ENCODE peak calls at places on chromosomes 4 and X, in six cellular contexts. One of them, this sample, is unnamed.
A peak's percentile ranks its signal among the peaks of the same experiment; 100 is the strongest.

GRCh38 chr4:91958651-91959050 is 345.1 kb upstream of the GRID2 start:
- DNase-seq in GM06990: no peak
- DNase-seq in foreskin fibroblast: no peak
- DNase-seq in endodermal cell: peak; percentile 61
- DNase-seq in Peyer's patch: no peak
- DNase-seq in central memory CD4-positive, alpha-beta T cell: no peak
- DNase-seq in this sample: no peak

GRCh38 chrX:3598046-3598605 is 115.3 kb downstream of the PRKX start:
- DNase-seq in central memory CD4-positive, alpha-beta T cell: no peak
- DNase-seq in foreskin fibroblast: no peak
- DNase-seq in Peyer's patch: no peak
- DNase-seq in endodermal cell: no peak
- DNase-seq in GM06990: no peak
- DNase-seq in this sample: no peak

GRCh38 chrX:77564824-77565223 is 117.6 kb downstream of the FGF16 start:
- DNase-seq in Peyer's patch: no peak
- DNase-seq in GM06990: no peak
- DNase-seq in endodermal cell: no peak
- DNase-seq in foreskin fibroblast: no peak
- DNase-seq in central memory CD4-positive, alpha-beta T cell: no peak
- DNase-seq in this sample: no peak

GRCh38 chrX:1450381-1451161 is 2.1 kb downstream of the ASMTL start:
- DNase-seq in Peyer's patch: peak; percentile 42
- DNase-seq in endodermal cell: peak; percentile 32
- DNase-seq in GM06990: no peak
- DNase-seq in central memory CD4-positive, alpha-beta T cell: no peak
- DNase-seq in foreskin fibroblast: no peak
- DNase-seq in this sample: no peak

GRCh38 chr4:73705721-73706120 is 34.6 kb upstream of the CXCL8 start:
- DNase-seq in GM06990: no peak
- DNase-seq in foreskin fibroblast: no peak
- DNase-seq in Peyer's patch: no peak
- DNase-seq in endodermal cell: no peak
- DNase-seq in central memory CD4-positive, alpha-beta T cell: no peak
- DNase-seq in this sample: no peak

GRCh38 chr4:182736207-182736606 is 181.0 kb downstream of the DCTD start:
- DNase-seq in GM06990: no peak
- DNase-seq in endodermal cell: no peak
- DNase-seq in central memory CD4-positive, alpha-beta T cell: no peak
- DNase-seq in foreskin fibroblast: no peak
- DNase-seq in Peyer's patch: no peak
- DNase-seq in this sample: no peak

GRCh38 chr4:2691313-2691712 is 64.8 kb downstream of the TNIP2 start:
- DNase-seq in Peyer's patch: no peak
- DNase-seq in central memory CD4-positive, alpha-beta T cell: no peak
- DNase-seq in foreskin fibroblast: no peak
- DNase-seq in endodermal cell: no peak
- DNase-seq in GM06990: no peak
- DNase-seq in this sample: no peak

GRCh38 chr4:157075811-157076577 is at the start of gene GLRB:
- DNase-seq in central memory CD4-positive, alpha-beta T cell: no peak
- DNase-seq in GM06990: no peak
- DNase-seq in foreskin fibroblast: peak; percentile 11
- DNase-seq in Peyer's patch: no peak
- DNase-seq in endodermal cell: peak; percentile 81
- DNase-seq in this sample: no peak

This sample was measured in GM12878.